ENCODE peak calls at places on chromosomes 3 and 15, in six cellular contexts. O, A, I, Z, R and B are unnamed samples.

GRCh38 chr3:31941230-31941632 is 39.8 kb downstream of the OSBPL10 start:
- DNase-seq in O (no peak), A (no peak), I (peak; percentile 85), Z (no peak), R (no peak), B (no peak)

GRCh38 chr3:33732394-33732793 is 14.3 kb upstream of the CLASP2 start:
- DNase-seq in O (peak; percentile 13), A (no peak), I (peak; percentile 5), Z (no peak), R (no peak), B (no peak)

GRCh38 chr3:189340680-189341460 is 169.1 kb downstream of the TPRG1 start:
- DNase-seq in O (peak; percentile 12), A (no peak), I (peak; percentile 24), Z (peak; percentile 36), R (peak; percentile 60), B (no peak)

GRCh38 chr3:121707531-121708273 is 41.8 kb downstream of the GOLGB1 start:
- DNase-seq in O (no peak), A (no peak), I (no peak), Z (no peak), R (no peak), B (no peak)

GRCh38 chr3:97201814-97202213 is 387.4 kb downstream of the EPHA6 start:
- DNase-seq in O (no peak), A (no peak), I (no peak), Z (no peak), R (no peak), B (no peak)

GRCh38 chr15:100340721-100341661 is 784 bp downstream of the ADAMTS17 start:
- DNase-seq in O (no peak), A (no peak), I (no peak), Z (peak; percentile 52), R (no peak), B (peak; percentile 22)

GRCh38 chr15:25058080-25058785 is 103.4 kb downstream of the SNRPN start:
- DNase-seq in O (no peak), A (no peak), I (no peak), Z (no peak), R (peak; percentile 33), B (no peak)

GRCh38 chr15:80887148-80887547 is 102.5 kb downstream of the MESD start:
- DNase-seq in O (no peak), A (no peak), I (no peak), Z (peak; percentile 13), R (no peak), B (no peak)

GRCh38 chr3:55206000-55206399 is 278.1 kb upstream of the LRTM1 start:
- DNase-seq in O (no peak), A (no peak), I (no peak), Z (no peak), R (no peak), B (no peak)

GRCh38 chr15:37397266-37398022 is 297.1 kb upstream of the MEIS2 start:
- DNase-seq in O (no peak), A (no peak), I (no peak), Z (no peak), R (no peak), B (no peak)

GRCh38 chr3:122941233-122942206 is 86.0 kb downstream of the SEMA5B start:
- DNase-seq in O (peak; percentile 17), A (no peak), I (no peak), Z (no peak), R (no peak), B (peak; percentile 34)

GRCh38 chr3:127825764-127826163 is 3.4 kb upstream of the MGLL start:
- DNase-seq in O (no peak), A (no peak), I (no peak), Z (no peak), R (no peak), B (peak; percentile 42)

GRCh38 chr15:70091649-70092461 is 5.9 kb downstream of the TLE3 start:
- DNase-seq in O (no peak), A (no peak), I (peak; percentile 60), Z (no peak), R (no peak), B (no peak)

GRCh38 chr15:39474657-39475056 is 106.2 kb upstream of the THBS1 start:
- DNase-seq in O (no peak), A (no peak), I (no peak), Z (no peak), R (no peak), B (no peak)

GRCh38 chr15:95663156-95663831 is 667.2 kb upstream of the NR2F2 start:
- DNase-seq in O (no peak), A (no peak), I (no peak), Z (no peak), R (no peak), B (peak; percentile 78)

GRCh38 chr3:132641837-132642538 is 17.6 kb downstream of the ACAD11 start:
- DNase-seq in O (peak; percentile 53), A (peak; percentile 27), I (peak; percentile 45), Z (peak; percentile 28), R (no peak), B (peak; percentile 76)

GRCh38 chr3:140434261-140434905 is 243.5 kb upstream of the TRIM42 start:
- DNase-seq in O (no peak), A (no peak), I (no peak), Z (no peak), R (peak; percentile 37), B (no peak)

GRCh38 chr3:51642462-51642861 is 28.6 kb upstream of the TEX264 start:
- DNase-seq in O (peak; percentile 29), A (no peak), I (no peak), Z (no peak), R (no peak), B (peak; percentile 27)

GRCh38 chr3:120649735-120650705 is 32.0 kb downstream of the HGD start:
- DNase-seq in O (no peak), A (no peak), I (peak; percentile 35), Z (no peak), R (no peak), B (no peak)

GRCh38 chr3:138875096-138875753 is 40.5 kb upstream of the PIK3CB start:
- DNase-seq in O (no peak), A (no peak), I (no peak), Z (no peak), R (no peak), B (no peak)

GRCh38 chr3:16419640-16420039 is 93.9 kb downstream of the RFTN1 start:
- DNase-seq in O (no peak), A (no peak), I (no peak), Z (no peak), R (no peak), B (peak; percentile 65)

GRCh38 chr3:100401674-100402036 is 316 bp downstream of the LNP1 start:
- DNase-seq in O (peak; percentile 58), A (no peak), I (no peak), Z (peak; percentile 72), R (no peak), B (peak; percentile 80)

GRCh38 chr3:113247664-113248458 is 36.5 kb downstream of the BOC start:
- DNase-seq in O (no peak), A (no peak), I (no peak), Z (no peak), R (no peak), B (peak; percentile 50)

GRCh38 chr3:58421004-58421403 is 12.6 kb downstream of the PDHB start:
- DNase-seq in O (no peak), A (no peak), I (no peak), Z (no peak), R (no peak), B (no peak)

GRCh38 chr3:191047930-191048329 is 151.1 kb upstream of the OSTN start:
- DNase-seq in O (no peak), A (no peak), I (no peak), Z (no peak), R (no peak), B (peak; percentile 22)
- H2AFZ ChIP-seq in O (no peak overlapping the region), A (no peak overlapping the region), I (no peak overlapping the region), Z (no peak overlapping the region), R (no peak overlapping the region), B (no peak overlapping the region)

DNA sequence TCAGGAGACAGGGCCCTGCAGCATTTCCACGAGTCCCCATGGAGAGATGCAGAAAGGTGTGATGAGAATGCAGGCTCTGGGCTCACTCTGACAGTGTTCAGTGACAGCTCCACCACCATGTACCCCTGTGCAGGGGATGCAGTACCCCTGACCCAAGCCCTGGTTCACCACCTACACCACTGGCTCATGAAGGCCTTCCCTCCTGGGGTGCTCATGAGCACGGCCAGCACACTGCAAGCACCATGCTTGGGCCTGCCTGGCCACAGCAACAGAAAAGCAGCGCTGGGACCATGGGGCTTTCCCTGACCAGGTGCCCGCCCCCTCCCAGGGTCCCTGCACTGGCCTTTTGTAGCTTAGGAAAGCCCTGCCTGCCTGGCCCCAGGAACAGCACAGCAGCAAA is 6.2 kb downstream of the CXCR6 start:
- DNase-seq in O (no peak), A (no peak), I (no peak), Z (no peak), R (no peak), B (no peak)
- H3K27ac ChIP-seq in O (no peak overlapping the region), A (no peak overlapping the region), I (no peak overlapping the region), Z (no peak overlapping the region), R (no peak overlapping the region), B (no peak overlapping the region)

GRCh38 chr15:26771917-26772587 is 814 bp downstream of the GABRB3 start:
- DNase-seq in O (no peak), A (peak; percentile 17), I (no peak), Z (no peak), R (no peak), B (peak; percentile 20)
- H2AFZ ChIP-seq in O (no peak overlapping the region), A (peak overlapping the region; percentile 91), I (no peak overlapping the region), Z (no peak overlapping the region), R (no peak overlapping the region), B (no peak overlapping the region)

DNA sequence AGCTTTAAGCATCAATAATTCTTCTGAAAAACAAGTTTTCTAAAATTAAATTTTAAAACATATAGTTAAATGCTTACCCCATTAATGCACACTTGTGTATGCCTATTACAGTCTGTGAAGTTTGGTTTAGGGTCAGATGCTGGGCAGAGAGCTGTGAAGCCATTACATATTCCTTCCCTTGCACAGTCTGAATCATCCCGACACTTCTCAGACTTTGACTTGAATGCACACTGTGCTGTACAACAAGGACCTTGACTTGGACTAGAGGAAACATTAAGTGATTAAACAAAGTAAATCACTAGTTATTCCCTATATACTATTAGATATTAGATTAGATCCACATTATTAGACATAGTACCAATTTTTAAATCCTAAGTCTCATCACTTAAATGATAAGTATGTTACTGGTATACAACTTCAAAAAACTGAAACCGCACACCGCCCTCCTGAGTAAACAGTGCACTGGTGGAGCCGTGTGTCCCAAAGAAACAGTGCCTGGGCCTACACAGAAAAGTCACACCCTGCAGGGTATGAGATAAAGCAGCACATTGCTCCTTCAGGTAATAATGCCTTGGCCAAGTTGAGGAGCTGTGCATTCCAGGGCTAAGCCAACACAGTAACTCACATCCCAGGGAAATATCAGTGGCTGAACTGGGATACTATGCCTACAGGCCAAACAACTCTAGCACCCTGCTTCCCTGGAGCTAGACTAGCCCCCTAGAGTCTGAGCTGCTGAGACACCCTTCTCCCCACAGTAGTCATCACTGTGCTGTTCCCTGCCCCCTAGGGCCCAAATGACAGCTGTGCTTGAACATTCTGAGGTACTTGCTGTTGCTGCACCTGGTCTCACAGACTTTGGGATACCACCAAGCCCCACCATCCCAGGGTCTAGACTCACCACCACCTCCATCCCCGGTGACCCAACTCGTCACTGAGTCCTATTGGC is 137.5 kb downstream of the ADAM10 start:
- DNase-seq in O (no peak), A (no peak), I (no peak), Z (no peak), R (no peak), B (no peak)
- H3K27ac ChIP-seq in O (no peak overlapping the region), A (no peak overlapping the region), I (no peak overlapping the region), Z (no peak overlapping the region), R (no peak overlapping the region), B (no peak overlapping the region)